ENCODE peak calls at places on chromosome 18, in nine cellular contexts. Z is tibial nerve, A is MCF 10A, B is fibroblast of lung, N is heart left ventricle, D is IMR-90, K is psoas muscle, X is osteoblast, F is AG04449. T is an unnamed sample.

GRCh38 chr18:54242327-54242726 is 17.9 kb upstream of the MBD2 start:
- DNase-seq in K (no peak), A (no peak), F (no peak), N (no peak), Z (no peak), X (no peak), B (no peak), D (no peak), T (no peak)

GRCh38 chr18:80178935-80179818 is 68.1 kb downstream of the PARD6G start:
- DNase-seq in D (no peak), B (no peak), N (peak; percentile 14), A (peak; percentile 65), F (no peak), X (no peak), Z (no peak), K (no peak), T (no peak)

GRCh38 chr18:79877163-79878091 is 74.0 kb downstream of the SLC66A2 start:
- DNase-seq in D (no peak), A (no peak), K (peak; percentile 44), X (peak; percentile 92), Z (peak; percentile 11), F (no peak), B (no peak), N (no peak), T (no peak)

GRCh38 chr18:21110667-21111350 is 804 bp downstream of the ROCK1 start:
- DNase-seq in Z (no peak), N (peak; percentile 53), K (peak; percentile 64), B (peak; percentile 54), A (peak; percentile 36), D (peak; percentile 46), X (no peak), F (no peak), T (peak; percentile 48)

GRCh38 chr18:2981212-2981728 is 31.7 kb downstream of the LPIN2 start:
- DNase-seq in B (peak; percentile 89), Z (no peak), A (peak; percentile 72), F (peak; percentile 81), N (no peak), D (peak; percentile 95), K (no peak), X (no peak), T (peak; percentile 99)

GRCh38 chr18:36391426-36392145 is 94.1 kb downstream of the FHOD3 start:
- DNase-seq in D (no peak), F (no peak), K (no peak), X (no peak), Z (no peak), N (no peak), B (no peak), A (no peak), T (no peak)

GRCh38 chr18:23883277-23883790 is 131.2 kb upstream of the TTC39C start:
- DNase-seq in N (no peak), X (no peak), F (no peak), A (peak; percentile 80), D (peak; percentile 7), Z (peak; percentile 41), K (peak; percentile 64), B (no peak), T (no peak)

GRCh38 chr18:62187543-62188378 is 706 bp downstream of the RELCH start:
- DNase-seq in A (peak; percentile 33), B (peak; percentile 20), X (peak; percentile 72), K (peak; percentile 53), D (peak; percentile 21), F (no peak), Z (peak; percentile 22), N (no peak), T (peak; percentile 7)

GRCh38 chr18:36771246-36771645 is 57.6 kb downstream of the TPGS2 start:
- DNase-seq in X (no peak), Z (no peak), F (no peak), N (no peak), A (no peak), D (no peak), B (no peak), K (no peak), T (no peak)

GRCh38 chr18:42670860-42671259 is 444.6 kb downstream of the RIT2 start:
- DNase-seq in F (no peak), Z (no peak), K (no peak), X (no peak), D (no peak), A (no peak), N (no peak), B (no peak), T (no peak)

GRCh38 chr18:75165926-75166325 is 43.0 kb downstream of the PTGR3 start:
- DNase-seq in N (no peak), D (no peak), A (no peak), Z (no peak), K (no peak), X (no peak), B (no peak), F (no peak), T (no peak)

DNA sequence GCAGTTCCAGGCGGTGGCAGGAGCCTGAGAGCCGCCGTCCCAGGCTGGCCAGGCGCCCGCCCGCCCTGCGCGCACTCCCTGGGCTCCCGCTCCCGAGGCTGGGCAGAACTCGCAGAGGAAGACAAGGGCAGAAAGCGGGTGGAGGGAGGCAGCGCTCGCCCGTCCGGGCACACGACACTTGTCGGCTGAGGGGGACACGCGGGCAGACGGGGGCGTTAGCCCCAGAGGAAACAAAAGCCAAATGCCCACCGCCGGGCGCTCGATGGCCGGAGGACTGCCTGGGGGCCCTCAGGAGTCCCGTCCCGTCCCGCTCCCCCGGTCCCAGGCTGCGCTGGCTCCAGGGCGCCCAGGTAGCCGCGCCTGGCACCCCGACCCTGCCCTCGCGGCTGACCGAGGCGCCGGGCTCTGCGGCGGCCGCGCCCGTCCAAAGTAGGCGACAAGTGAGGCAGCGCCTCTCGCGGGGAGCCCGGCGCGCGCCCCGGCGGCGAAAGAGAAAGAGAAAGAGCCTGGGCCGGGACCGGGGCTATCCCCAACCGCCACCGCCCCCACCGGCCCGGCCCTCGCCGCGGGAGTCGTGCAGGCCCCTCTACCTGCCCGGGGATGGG is 491 bp downstream of the L3MBTL4 start:
- DNase-seq in D (no peak), K (peak; percentile 76), N (peak; percentile 71), A (no peak), B (no peak), Z (peak; percentile 45), F (no peak), X (peak; percentile 82), T (peak; percentile 6)
- TF ChIP-seq CTCF in D (no peak), K (no peak), N (peak; percentile 17), A (no peak), B (no peak), Z (peak; percentile 23), F (no peak), X (no peak), T (no peak)

GRCh38 chr18:22422909-22423548 is 5.3 kb upstream of the CTAGE1 start:
- DNase-seq in B (peak; percentile 76), X (peak; percentile 82), A (no peak), Z (no peak), N (no peak), D (peak; percentile 87), K (no peak), F (no peak), T (peak; percentile 25)
- TF ChIP-seq CTCF in B (no peak), X (no peak), A (no peak), Z (no peak), N (no peak), D (no peak), K (no peak), F (no peak), T (no peak)

DNA sequence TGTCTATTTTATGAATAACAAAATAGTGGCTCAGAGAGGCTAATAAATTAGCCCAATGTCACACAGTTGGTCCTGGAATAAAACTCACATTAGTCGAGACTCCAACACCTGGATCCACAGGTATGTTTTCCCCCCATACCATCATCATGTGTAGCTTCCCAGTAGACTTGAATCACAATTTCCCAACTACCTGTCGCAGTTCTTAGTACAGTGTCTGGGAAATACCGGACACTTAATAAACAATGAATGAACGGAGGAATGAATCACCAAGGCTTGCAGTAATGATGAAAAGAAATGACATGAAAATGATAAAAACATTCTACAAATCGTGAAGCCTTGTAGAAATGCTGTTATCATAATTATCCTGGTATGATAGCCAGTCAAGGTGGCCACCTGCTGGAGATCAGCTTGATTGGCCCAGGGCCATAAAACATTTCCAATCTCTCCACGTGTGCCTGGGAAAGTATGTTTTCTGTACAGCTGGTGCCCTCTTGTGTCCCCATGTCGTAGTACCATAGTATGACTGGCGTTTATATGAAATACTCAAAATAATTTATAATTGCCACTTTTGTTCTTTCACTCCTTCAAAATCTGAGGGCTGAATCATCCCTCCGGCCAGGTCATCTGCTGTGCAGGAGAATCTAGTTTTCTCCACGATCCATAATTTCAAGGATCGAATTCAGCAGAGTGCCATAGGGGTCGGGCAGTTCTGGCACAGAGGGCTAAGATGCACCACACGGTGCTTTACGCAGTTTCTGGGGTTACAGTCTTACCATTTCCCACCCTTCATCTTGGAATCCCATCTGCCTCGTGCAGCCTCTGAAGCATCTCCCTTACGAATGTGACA is 95.4 kb downstream of the LAMA1 start:
- DNase-seq in A (peak; percentile 84), D (peak; percentile 43), X (no peak), K (no peak), N (no peak), B (peak; percentile 12), Z (no peak), F (no peak), T (peak; percentile 32)
- TF ChIP-seq CTCF in A (peak; percentile 72), D (peak; percentile 35), X (peak; percentile 30), K (no peak), N (no peak), B (peak; percentile 26), Z (no peak), F (peak; percentile 10), T (no peak)

DNA sequence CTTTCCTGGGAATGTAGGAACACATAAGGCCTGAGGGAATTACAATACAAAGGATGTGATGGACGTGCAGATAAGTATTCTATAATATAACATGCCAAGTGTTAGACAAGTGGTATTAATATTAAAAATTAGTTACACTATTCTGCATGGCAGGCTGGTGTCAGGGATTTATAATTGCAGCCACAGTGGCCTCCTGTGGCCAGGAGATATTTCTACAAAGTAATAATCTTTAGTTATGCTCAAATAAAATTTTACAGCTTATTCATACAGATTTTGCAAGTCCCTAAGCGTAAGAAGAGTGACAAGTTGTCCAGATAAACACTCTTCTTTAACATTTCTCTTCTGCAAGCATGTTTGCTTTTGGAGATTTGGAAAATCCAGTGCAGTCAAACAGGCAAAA is 90.4 kb upstream of the CBLN2 start:
- DNase-seq in B (no peak), K (no peak), N (no peak), F (no peak), X (no peak), Z (no peak), D (no peak), A (no peak), T (no peak)
- TF ChIP-seq CTCF in B (no peak), K (no peak), N (no peak), F (no peak), X (no peak), Z (no peak), D (no peak), A (peak; percentile 7), T (no peak)

GRCh38 chr18:44927127-44927849 is 246.6 kb downstream of the SETBP1 start:
- DNase-seq in K (no peak), A (no peak), N (no peak), B (no peak), Z (no peak), X (no peak), F (no peak), D (no peak), T (no peak)
- TF ChIP-seq CTCF in K (no peak), A (no peak), N (no peak), B (no peak), Z (no peak), X (no peak), F (no peak), D (no peak), T (no peak)

DNA sequence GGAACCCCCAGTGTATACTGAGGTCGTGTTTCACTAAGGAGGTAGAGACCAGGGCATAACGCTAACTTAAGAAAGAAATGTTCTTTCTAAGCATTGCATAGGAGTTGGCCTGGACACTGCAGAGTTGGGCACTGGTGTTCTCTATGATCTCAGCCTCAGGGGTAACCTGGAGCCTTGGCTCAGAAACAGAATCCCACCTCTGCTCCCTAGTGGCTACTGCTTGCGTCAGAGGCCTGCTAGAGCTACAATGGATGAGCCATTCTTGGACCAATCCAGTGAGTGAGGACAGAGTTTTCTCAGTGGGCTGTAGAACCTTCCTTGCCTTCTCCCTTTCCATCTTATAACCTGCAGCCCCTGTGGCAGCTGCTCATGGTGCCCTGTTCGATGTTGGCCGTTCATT is 324.4 kb upstream of the CELF4 start:
- DNase-seq in X (no peak), D (no peak), N (no peak), F (no peak), A (no peak), Z (no peak), B (no peak), K (no peak), T (no peak)
- TF ChIP-seq CTCF in X (no peak), D (no peak), N (no peak), F (no peak), A (no peak), Z (no peak), B (no peak), K (no peak), T (no peak)

T was measured in fibroblast of villous mesenchyme.